ENCODE peak calls at places on chromosomes 12 and 14, in six cellular contexts. Z, I, S, D, O and K are unnamed samples.
A peak's percentile ranks its signal among the peaks of the same experiment; 100 is the strongest.

GRCh38 chr14:54653764-54654469 is 87.0 kb downstream of the SAMD4A start:
- DNase-seq in D (no peak), S (no peak), O (no peak), Z (no peak), I (peak; percentile 25), K (no peak)

GRCh38 chr14:54902143-54902520 is 494 bp downstream of the GCH1 start:
- DNase-seq in S (peak; percentile 70), O (peak; percentile 41), Z (peak; percentile 27), D (peak; percentile 27), I (peak; percentile 76), K (peak; percentile 77)

GRCh38 chr14:73723411-73723798 is 9.2 kb upstream of the PNMA1 start:
- DNase-seq in S (no peak), D (no peak), O (no peak), I (no peak), Z (no peak), K (no peak)

GRCh38 chr12:110869035-110869434 is 22.2 kb downstream of the CCDC63 start:
- DNase-seq in O (no peak), I (no peak), D (no peak), Z (no peak), S (no peak), K (peak; percentile 77)

GRCh38 chr14:23629831-23630396 is 6.2 kb upstream of the DHRS2 start:
- DNase-seq in I (no peak), D (no peak), O (no peak), Z (no peak), S (no peak), K (no peak)

GRCh38 chr12:47004634-47005033 is 74.8 kb upstream of the PCED1B start:
- DNase-seq in D (no peak), S (no peak), I (no peak), O (no peak), Z (no peak), K (no peak)

GRCh38 chr12:131046813-131047788 is 93.4 kb downstream of the ADGRD1 start:
- DNase-seq in Z (no peak), D (no peak), S (no peak), O (no peak), I (peak; percentile 35), K (peak; percentile 67)

GRCh38 chr12:128861226-128862016 is 8.1 kb downstream of the GLT1D1 start:
- DNase-seq in Z (no peak), I (no peak), O (no peak), S (no peak), D (no peak), K (no peak)

GRCh38 chr12:25887367-25887766 is 71.1 kb upstream of the RASSF8 start:
- DNase-seq in D (no peak), Z (no peak), I (no peak), S (no peak), O (no peak), K (no peak)

GRCh38 chr12:50618864-50619609 is 114.3 kb downstream of the DIP2B start:
- DNase-seq in S (no peak), D (no peak), Z (no peak), O (peak; percentile 66), I (peak; percentile 30), K (no peak)

GRCh38 chr12:55073043-55074022 is 52.9 kb upstream of the OR9K2 start:
- DNase-seq in I (peak; percentile 82), D (no peak), Z (peak; percentile 64), S (peak; percentile 52), O (peak; percentile 66), K (peak; percentile 83)

GRCh38 chr14:59229653-59230406 is 41.4 kb downstream of the DAAM1 start:
- DNase-seq in I (no peak), Z (no peak), D (no peak), O (no peak), S (no peak), K (no peak)

GRCh38 chr14:90443161-90444076 is 46.6 kb downstream of the CALM1 start:
- DNase-seq in Z (no peak), O (no peak), S (no peak), I (no peak), D (no peak), K (no peak)

GRCh38 chr14:20435454-20436362 is at the start of gene KLHL33:
- DNase-seq in S (no peak), O (no peak), Z (no peak), I (no peak), D (no peak), K (no peak)

GRCh38 chr12:94644622-94645021 is 5.7 kb downstream of the TMCC3 start:
- DNase-seq in S (no peak), Z (no peak), O (no peak), D (no peak), I (no peak), K (peak; percentile 48)

GRCh38 chr12:64618953-64619590 is 8.8 kb downstream of the RASSF3 start:
- DNase-seq in S (no peak), O (no peak), I (no peak), D (no peak), Z (no peak), K (peak; percentile 97)

GRCh38 chr12:89370850-89371249 is 18.5 kb upstream of the DUSP6 start:
- DNase-seq in Z (no peak), O (peak; percentile 36), I (no peak), D (no peak), S (no peak), K (peak; percentile 82)

GRCh38 chr14:68291820-68292219 is 472.2 kb downstream of the RAD51B start:
- DNase-seq in I (no peak), D (peak; percentile 23), O (peak; percentile 37), Z (no peak), S (no peak), K (no peak)
- TF ChIP-seq MAX in I (no peak), D (no peak), O (no peak), Z (no peak), S (no peak), K (no peak)

GRCh38 chr12:104720346-104721064 is 237.6 kb downstream of the SLC41A2 start:
- DNase-seq in I (no peak), D (no peak), O (no peak), S (no peak), Z (no peak), K (no peak)

GRCh38 chr12:104721944-104722343 is 236.1 kb downstream of the SLC41A2 start:
- DNase-seq in I (no peak), Z (no peak), D (no peak), O (no peak), S (no peak), K (no peak)

GRCh38 chr12:104719700-104720345 is 238.3 kb downstream of the SLC41A2 start:
- DNase-seq in D (no peak), I (no peak), Z (no peak), S (no peak), O (no peak), K (no peak)

GRCh38 chr12:104722541-104723534 is 235.3 kb downstream of the SLC41A2 start:
- DNase-seq in O (no peak), I (no peak), D (no peak), S (peak; percentile 73), Z (no peak), K (no peak)

GRCh38 chr12:104721065-104721458 is 237.0 kb downstream of the SLC41A2 start:
- DNase-seq in D (no peak), I (no peak), Z (no peak), S (no peak), O (no peak), K (no peak)
- H3K4me3 ChIP-seq in D (no peak overlapping the region), I (no peak overlapping the region), Z (no peak overlapping the region), S (no peak overlapping the region), O (no peak overlapping the region), K (no peak overlapping the region)

GRCh38 chr14:50845166-50845565 is 14.2 kb upstream of the NIN start:
- DNase-seq in S (no peak), O (no peak), I (no peak), Z (no peak), D (no peak), K (no peak)

GRCh38 chr14:50844397-50844796 is 13.4 kb upstream of the NIN start:
- DNase-seq in I (no peak), O (no peak), D (no peak), S (no peak), Z (no peak), K (no peak)

GRCh38 chr14:50846171-50846880 is 15.4 kb upstream of the NIN start:
- DNase-seq in I (peak; percentile 15), Z (no peak), O (no peak), S (no peak), D (no peak), K (no peak)
- TF ChIP-seq MAX in I (no peak), Z (no peak), O (no peak), S (no peak), D (no peak), K (no peak)

GRCh38 chr14:29663281-29663801 is 264.3 kb downstream of the PRKD1 start:
- DNase-seq in S (no peak), Z (no peak), O (no peak), D (peak; percentile 17), I (no peak), K (peak; percentile 7)

GRCh38 chr14:29668201-29668600 is 259.4 kb downstream of the PRKD1 start:
- DNase-seq in Z (no peak), S (no peak), O (no peak), I (no peak), D (no peak), K (no peak)

DNA sequence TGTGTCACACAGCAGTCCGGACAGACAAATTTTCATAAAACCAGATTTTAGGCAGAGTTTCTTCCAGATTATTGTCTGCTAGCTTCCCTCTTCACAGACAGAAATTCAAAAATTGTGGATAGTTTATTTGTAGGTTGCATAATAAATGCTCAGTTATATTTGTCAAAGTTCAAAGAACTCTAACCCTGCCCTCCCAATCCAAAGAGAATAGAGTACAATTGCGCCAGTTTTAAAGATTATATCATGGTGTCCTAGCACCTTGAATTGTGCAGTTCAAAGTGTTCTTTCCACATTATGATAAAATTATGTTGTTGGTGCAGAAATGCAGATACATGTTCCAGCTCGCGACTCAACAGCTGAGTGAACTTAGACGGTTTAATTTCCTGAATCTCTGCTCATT is 263.1 kb downstream of the PRKD1 start:
- DNase-seq in S (no peak), D (no peak), O (no peak), I (no peak), Z (no peak), K (no peak)
- H3K4me3 ChIP-seq in S (no peak overlapping the region), D (no peak overlapping the region), O (no peak overlapping the region), I (no peak overlapping the region), Z (no peak overlapping the region), K (no peak overlapping the region)

GRCh38 chr12:10170199-10170598 is 1.7 kb downstream of the OLR1 start:
- DNase-seq in Z (no peak), O (no peak), I (peak; percentile 41), D (no peak), S (no peak), K (peak; percentile 18)

GRCh38 chr12:10171954-10172353 is at the start of gene OLR1:
- DNase-seq in I (no peak), O (no peak), D (no peak), Z (no peak), S (no peak), K (no peak)

GRCh38 chr12:10169094-10169493 is 2.8 kb downstream of the OLR1 start:
- DNase-seq in S (no peak), Z (no peak), O (no peak), I (no peak), D (no peak), K (no peak)

GRCh38 chr12:10165421-10165820 is 6.5 kb downstream of the OLR1 start:
- DNase-seq in O (no peak), Z (no peak), I (no peak), S (no peak), D (no peak), K (no peak)

DNA sequence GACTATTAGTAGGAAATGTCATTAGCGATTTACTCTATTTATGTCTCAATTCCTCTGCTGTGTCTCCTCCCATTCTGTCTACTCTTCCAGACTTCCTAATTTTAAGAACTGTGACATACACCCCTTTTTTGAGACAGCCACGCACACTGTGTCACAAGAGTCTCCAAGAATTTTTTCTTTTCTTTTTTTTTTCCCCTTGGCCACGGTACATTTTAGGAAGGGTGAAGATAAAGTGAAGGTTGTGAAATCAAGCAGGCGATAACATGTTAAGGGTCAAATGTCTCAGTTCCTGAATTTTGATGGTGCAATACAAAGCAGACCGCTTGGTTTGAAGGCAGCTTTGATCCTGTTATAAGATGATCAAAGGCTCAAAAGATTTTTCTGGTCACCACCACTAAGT is 4.3 kb downstream of the OLR1 start:
- DNase-seq in O (no peak), Z (no peak), D (no peak), I (no peak), S (no peak), K (peak; percentile 84)
- TF ChIP-seq MAX in O (no peak), Z (no peak), D (no peak), I (no peak), S (no peak), K (peak; percentile 7)